ENCODE peak calls at places on chromosomes 6 and 20, in eight cellular contexts. F, Z, W, S, V, A, B and J are unnamed samples.

GRCh38 chr6:24547243-24547642 is 52.5 kb downstream of the ALDH5A1 start:
- DNase-seq in F (no peak), Z (no peak), W (no peak), S (no peak), V (no peak), A (peak; percentile 32), B (peak; percentile 11), J (no peak)

GRCh38 chr20:56517641-56518040 is 6.9 kb upstream of the FAM209A start:
- DNase-seq in F (no peak), Z (no peak), W (no peak), S (no peak), V (no peak), A (no peak), B (no peak), J (no peak)

GRCh38 chr6:168115748-168116445 is 36.9 kb upstream of the FRMD1 start:
- DNase-seq in F (no peak), Z (no peak), W (no peak), S (no peak), V (no peak), A (no peak), B (no peak), J (no peak)

GRCh38 chr20:25087186-25087929 is 5.4 kb upstream of the VSX1 start:
- DNase-seq in F (no peak), Z (no peak), W (no peak), S (no peak), V (no peak), A (no peak), B (no peak), J (no peak)

GRCh38 chr6:75850026-75850385 is 101.0 kb downstream of the MYO6 start:
- DNase-seq in F (no peak), Z (no peak), W (no peak), S (no peak), V (no peak), A (no peak), B (no peak), J (no peak)

GRCh38 chr20:22411568-22412450 is 172.6 kb downstream of the FOXA2 start:
- DNase-seq in F (no peak), Z (no peak), W (no peak), S (no peak), V (peak; percentile 57), A (peak; percentile 96), B (no peak), J (no peak)

GRCh38 chr20:24465730-24466129 is 3.7 kb upstream of the SYNDIG1 start:
- DNase-seq in F (no peak), Z (peak; percentile 30), W (no peak), S (no peak), V (no peak), A (no peak), B (no peak), J (no peak)

GRCh38 chr20:42261766-42262165 is 643.6 kb upstream of the CHD6 start:
- DNase-seq in F (no peak), Z (no peak), W (no peak), S (no peak), V (no peak), A (no peak), B (no peak), J (no peak)

GRCh38 chr6:37547564-37548061 is 47.9 kb upstream of the CCDC167 start:
- DNase-seq in F (no peak), Z (no peak), W (no peak), S (no peak), V (no peak), A (no peak), B (no peak), J (no peak)

GRCh38 chr6:111997078-111997862 is 56.6 kb upstream of the CCN6 start:
- DNase-seq in F (no peak), Z (peak; percentile 81), W (peak; percentile 65), S (peak; percentile 67), V (peak; percentile 83), A (peak; percentile 71), B (peak; percentile 67), J (peak; percentile 48)

GRCh38 chr6:70956451-70957283 is at the start of gene B3GAT2:
- DNase-seq in F (no peak), Z (no peak), W (no peak), S (no peak), V (no peak), A (no peak), B (no peak), J (no peak)

GRCh38 chr6:80541186-80541585 is 434.7 kb downstream of the BCKDHB start:
- DNase-seq in F (no peak), Z (no peak), W (no peak), S (no peak), V (no peak), A (no peak), B (no peak), J (no peak)

GRCh38 chr20:2446845-2447244 is 23.7 kb downstream of the SNRPB start:
- DNase-seq in F (no peak), Z (no peak), W (no peak), S (no peak), V (no peak), A (no peak), B (no peak), J (no peak)

GRCh38 chr20:57414867-57415592 is 23.8 kb downstream of the RBM38 start:
- DNase-seq in F (no peak), Z (no peak), W (no peak), S (no peak), V (no peak), A (no peak), B (no peak), J (no peak)

GRCh38 chr6:11926594-11927407 is 85.3 kb upstream of the HIVEP1 start:
- DNase-seq in F (no peak), Z (no peak), W (no peak), S (no peak), V (no peak), A (no peak), B (no peak), J (no peak)

GRCh38 chr20:34581341-34582189 is 23.0 kb downstream of the MAP1LC3A start:
- DNase-seq in F (no peak), Z (no peak), W (no peak), S (no peak), V (no peak), A (no peak), B (no peak), J (no peak)

GRCh38 chr20:63819224-63819917 is 11.7 kb downstream of the ZBTB46 start:
- DNase-seq in F (no peak), Z (no peak), W (no peak), S (no peak), V (peak; percentile 49), A (peak; percentile 72), B (no peak), J (no peak)

GRCh38 chr20:54726687-54727086 is 251.3 kb downstream of the DOK5 start:
- DNase-seq in F (no peak), Z (no peak), W (no peak), S (no peak), V (no peak), A (no peak), B (no peak), J (no peak)

GRCh38 chr6:15763827-15764226 is 101.0 kb upstream of the DTNBP1 start:
- DNase-seq in F (no peak), Z (no peak), W (no peak), S (no peak), V (no peak), A (peak; percentile 55), B (no peak), J (no peak)

GRCh38 chr6:165616116-165616515 is 46.9 kb downstream of the PDE10A start:
- DNase-seq in F (no peak), Z (no peak), W (no peak), S (no peak), V (no peak), A (no peak), B (no peak), J (no peak)

GRCh38 chr6:84618836-84619235 is 145.6 kb downstream of the TBX18 start:
- DNase-seq in F (no peak), Z (no peak), W (no peak), S (no peak), V (no peak), A (no peak), B (no peak), J (peak; percentile 42)

GRCh38 chr6:113723182-113723581 is 134.0 kb upstream of the MARCKS start:
- DNase-seq in F (no peak), Z (no peak), W (no peak), S (no peak), V (no peak), A (no peak), B (no peak), J (no peak)

GRCh38 chr6:16130437-16130891 is 1.6 kb downstream of the MYLIP start:
- DNase-seq in F (no peak), Z (no peak), W (no peak), S (no peak), V (no peak), A (no peak), B (no peak), J (no peak)

DNA sequence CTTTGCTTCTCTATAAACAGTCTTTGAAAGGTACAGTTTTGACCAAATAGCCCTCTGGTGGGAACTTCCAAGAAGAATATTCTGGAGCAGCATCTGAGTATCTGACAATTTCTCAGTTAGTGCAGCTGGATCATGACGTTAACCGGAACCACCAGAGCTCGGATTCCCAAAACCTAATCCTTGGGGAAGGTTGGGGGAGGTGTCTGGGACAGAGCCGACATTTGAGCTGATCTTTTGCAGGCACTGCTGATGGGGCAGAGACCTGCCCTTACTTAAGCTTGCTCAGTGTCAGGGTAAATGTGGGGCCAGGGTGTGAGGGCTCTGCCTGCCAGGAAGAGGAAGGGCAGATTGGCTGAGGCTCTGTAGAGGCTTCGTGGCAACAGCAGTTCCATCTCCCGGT is 416.6 kb downstream of the DHX35 start:
- DNase-seq in F (no peak), Z (peak; percentile 14), W (no peak), S (no peak), V (no peak), A (no peak), B (no peak), J (no peak)
- H3K4me3 ChIP-seq in F (no peak overlapping the region), Z (no peak overlapping the region), W (no peak overlapping the region), S (no peak overlapping the region), V (no peak overlapping the region), A (no peak overlapping the region), B (no peak overlapping the region), J (no peak overlapping the region)

GRCh38 chr6:157811137-157811475 is 11.9 kb upstream of the SNX9 start:
- DNase-seq in F (no peak), Z (no peak), W (no peak), S (no peak), V (no peak), A (no peak), B (no peak), J (no peak)
- H3K27ac ChIP-seq in F (no peak overlapping the region), Z (no peak overlapping the region), W (no peak overlapping the region), S (no peak overlapping the region), V (no peak overlapping the region), A (no peak overlapping the region), B (no peak overlapping the region), J (no peak overlapping the region)

DNA sequence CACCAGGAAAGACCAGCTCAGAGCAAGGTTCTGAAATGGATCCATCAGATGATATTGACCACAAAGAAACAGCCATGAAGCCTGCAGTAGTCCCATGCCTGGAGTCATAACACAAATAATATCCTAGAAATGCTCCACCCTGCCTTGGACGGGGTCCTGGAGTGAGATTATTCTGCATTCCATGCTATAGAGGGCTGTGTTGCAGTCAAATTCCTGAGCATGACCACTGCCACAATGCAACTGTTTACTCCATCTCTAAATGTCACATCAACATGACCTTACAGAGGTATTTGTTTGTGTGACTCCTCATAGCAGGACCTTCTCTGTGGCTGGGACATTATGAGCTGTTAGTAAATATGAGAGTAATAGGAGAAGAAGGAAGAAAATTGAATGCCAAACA is 257.5 kb upstream of the TCF21 start:
- DNase-seq in F (no peak), Z (no peak), W (no peak), S (no peak), V (no peak), A (peak; percentile 18), B (no peak), J (no peak)
- TF ChIP-seq CTCF in F (no peak), Z (no peak), W (no peak), S (no peak), V (no peak), A (no peak), B (no peak), J (peak; percentile 42)

GRCh38 chr20:8095648-8096572 is 36.2 kb upstream of the PLCB1 start:
- DNase-seq in F (no peak), Z (no peak), W (no peak), S (no peak), V (no peak), A (no peak), B (no peak), J (no peak)
- H3K4me3 ChIP-seq in F (no peak overlapping the region), Z (no peak overlapping the region), W (no peak overlapping the region), S (no peak overlapping the region), V (no peak overlapping the region), A (no peak overlapping the region), B (no peak overlapping the region), J (no peak overlapping the region)